ENCODE peak calls at places on chromosomes 4 and X, in four cellular contexts. I, O, V and J are unnamed samples.

GRCh38 chr4:77938560-77938959 is 75.9 kb downstream of the MRPL1 start:
- DNase-seq in I (no peak), O (no peak), V (no peak), J (no peak)

GRCh38 chr4:118968813-118969212 is 80.2 kb downstream of the SYNPO2 start:
- DNase-seq in I (no peak), O (no peak), V (no peak), J (no peak)

GRCh38 chrX:140733766-140734342 is 24.3 kb downstream of the LINC00632 start:
- DNase-seq in I (peak), O (peak), V (peak), J (peak)

GRCh38 chrX:110180928-110181310 is 137.0 kb downstream of the AMMECR1 start:
- DNase-seq in I (no peak), O (peak), V (no peak), J (peak)

GRCh38 chr4:80790152-80790551 is 240.4 kb upstream of the BMP3 start:
- DNase-seq in I (no peak), O (no peak), V (no peak), J (no peak)

GRCh38 chr4:176638992-176639391 is 153.7 kb downstream of the VEGFC start:
- DNase-seq in I (no peak), O (peak), V (no peak), J (no peak)

GRCh38 chr4:151659631-151660030 is 101.2 kb downstream of the GATB start:
- DNase-seq in I (peak), O (no peak), V (no peak), J (no peak)

GRCh38 chrX:56130013-56130412 is 102.1 kb upstream of the KLF8 start:
- DNase-seq in I (no peak), O (no peak), V (no peak), J (peak)

GRCh38 chr4:141340458-141340857 is 119.8 kb downstream of the ZNF330 start:
- DNase-seq in I (no peak), O (no peak), V (no peak), J (no peak)

GRCh38 chr4:139942284-139942683 is 211.7 kb downstream of the MAML3 start:
- DNase-seq in I (no peak), O (no peak), V (no peak), J (no peak)

GRCh38 chr4:175772170-175772685 is 39.8 kb downstream of the GPM6A start:
- DNase-seq in I (no peak), O (no peak), V (no peak), J (no peak)

GRCh38 chr4:133186210-133186609 is 37.1 kb downstream of the PCDH10 start:
- DNase-seq in I (no peak), O (peak), V (no peak), J (no peak)

GRCh38 chrX:154032156-154032555 is 12.5 kb upstream of the IRAK1 start:
- DNase-seq in I (no peak), O (no peak), V (no peak), J (no peak)

GRCh38 chr4:136484996-136485395 is 1047.3 kb downstream of the PCDH18 start:
- DNase-seq in I (no peak), O (peak), V (no peak), J (no peak)

GRCh38 chr4:169225058-169225751 is 45.6 kb downstream of the SH3RF1 start:
- DNase-seq in I (no peak), O (peak), V (peak), J (peak)

GRCh38 chr4:118363166-118363565 is 10.4 kb upstream of the PRSS12 start:
- DNase-seq in I (no peak), O (no peak), V (no peak), J (no peak)

GRCh38 chr4:82696117-82696516 is 102.5 kb downstream of the SCD5 start:
- DNase-seq in I (no peak), O (no peak), V (no peak), J (no peak)

GRCh38 chrX:149572743-149573142 is 14.5 kb downstream of the MAGEA9B start:
- DNase-seq in I (no peak), O (no peak), V (no peak), J (no peak)

GRCh38 chr4:48331577-48332340 is 9.6 kb upstream of the SLAIN2 start:
- DNase-seq in I (no peak), O (peak), V (peak), J (no peak)

GRCh38 chrX:10157545-10157944 is 770 bp downstream of the CLCN4 start:
- DNase-seq in I (no peak), O (peak), V (peak), J (peak)

GRCh38 chr4:119785963-119786362 is 157.4 kb upstream of the PDE5A start:
- DNase-seq in I (no peak), O (peak), V (no peak), J (peak)

GRCh38 chrX:131277543-131278115 is 11.5 kb downstream of the IGSF1 start:
- DNase-seq in I (no peak), O (no peak), V (no peak), J (no peak)

GRCh38 chr4:73917081-73917501 is 47.9 kb downstream of the CXCL1 start:
- DNase-seq in I (no peak), O (peak), V (peak), J (no peak)

GRCh38 chr4:1060646-1061371 is 49.4 kb downstream of the FGFRL1 start:
- DNase-seq in I (no peak), O (no peak), V (no peak), J (no peak)

GRCh38 chr4:153971878-153972277 is 183.0 kb upstream of the SFRP2 start:
- DNase-seq in I (no peak), O (no peak), V (no peak), J (no peak)

GRCh38 chr4:13547563-13548041 is 3.3 kb upstream of the NKX3-2 start:
- DNase-seq in I (no peak), O (no peak), V (peak), J (no peak)

GRCh38 chr4:53019485-53020382 is 157.6 kb downstream of the RASL11B start:
- DNase-seq in I (no peak), O (peak), V (peak), J (peak)

GRCh38 chr4:73021634-73022033 is 47.9 kb downstream of the COX18 start:
- DNase-seq in I (no peak), O (peak), V (peak), J (peak)

GRCh38 chr4:38241541-38241940 is 281.3 kb downstream of the PTTG2 start:
- DNase-seq in I (no peak), O (no peak), V (no peak), J (peak)

GRCh38 chrX:13334491-13334890 is 14.6 kb upstream of the ATXN3L start:
- DNase-seq in I (no peak), O (no peak), V (no peak), J (no peak)

GRCh38 chr4:30717208-30718020 is 2.8 kb upstream of the PCDH7 start:
- DNase-seq in I (peak), O (peak), V (peak), J (peak)